ENCODE peak calls at places on chromosome X, in ten cellular contexts. A, C, U, S, R, O, Q, Z, M and V are unnamed samples.

GRCh38 chrX:41382699-41383645 is 49.0 kb downstream of the DDX3X start:
- DNase-seq in A (no peak), C (peak; percentile 65), U (no peak), S (no peak), R (no peak), O (no peak), Q (peak; percentile 56), Z (peak; percentile 66), M (peak; percentile 20), V (no peak)

GRCh38 chrX:140507982-140508305 is 3.1 kb upstream of the SOX3 start:
- DNase-seq in A (no peak), C (no peak), U (no peak), S (no peak), R (no peak), O (no peak), Q (peak; percentile 30), Z (peak; percentile 60), M (no peak), V (no peak)

GRCh38 chrX:119728487-119728886 is 29.9 kb upstream of the SOWAHD start:
- DNase-seq in A (peak; percentile 40), C (no peak), U (no peak), S (no peak), R (no peak), O (no peak), Q (peak; percentile 16), Z (no peak), M (no peak), V (peak; percentile 72)

GRCh38 chrX:13398073-13398823 is 78.4 kb upstream of the ATXN3L start:
- DNase-seq in A (no peak), C (peak; percentile 74), U (peak; percentile 97), S (peak; percentile 49), R (peak; percentile 53), O (no peak), Q (peak; percentile 90), Z (peak; percentile 94), M (no peak), V (no peak)

GRCh38 chrX:53683556-53684414 is 2.7 kb downstream of the HUWE1 start:
- DNase-seq in A (peak; percentile 94), C (peak; percentile 87), U (peak; percentile 94), S (peak; percentile 94), R (peak; percentile 95), O (peak; percentile 90), Q (peak; percentile 97), Z (peak; percentile 99), M (peak; percentile 94), V (peak; percentile 98)

GRCh38 chrX:68758671-68759070 is 70.2 kb upstream of the EFNB1 start:
- DNase-seq in A (peak; percentile 56), C (no peak), U (no peak), S (no peak), R (no peak), O (no peak), Q (no peak), Z (no peak), M (no peak), V (no peak)

GRCh38 chrX:38768079-38768478 is 33.2 kb upstream of the MID1IP1 start:
- DNase-seq in A (no peak), C (peak; percentile 49), U (peak; percentile 6), S (peak; percentile 21), R (no peak), O (no peak), Q (peak; percentile 19), Z (peak; percentile 51), M (no peak), V (peak; percentile 33)

GRCh38 chrX:33149580-33149979 is 61.8 kb downstream of the DMD start:
- DNase-seq in A (no peak), C (no peak), U (no peak), S (no peak), R (no peak), O (no peak), Q (no peak), Z (no peak), M (no peak), V (no peak)

GRCh38 chrX:17294561-17294960 is 80.4 kb upstream of the NHS start:
- DNase-seq in A (no peak), C (no peak), U (no peak), S (no peak), R (no peak), O (no peak), Q (no peak), Z (no peak), M (no peak), V (no peak)

GRCh38 chrX:17291141-17291900 is 83.7 kb upstream of the NHS start:
- DNase-seq in A (no peak), C (no peak), U (no peak), S (no peak), R (no peak), O (no peak), Q (no peak), Z (no peak), M (no peak), V (no peak)

GRCh38 chrX:17295788-17296187 is 79.2 kb upstream of the NHS start:
- DNase-seq in A (no peak), C (no peak), U (no peak), S (no peak), R (no peak), O (no peak), Q (peak; percentile 14), Z (no peak), M (no peak), V (no peak)

DNA sequence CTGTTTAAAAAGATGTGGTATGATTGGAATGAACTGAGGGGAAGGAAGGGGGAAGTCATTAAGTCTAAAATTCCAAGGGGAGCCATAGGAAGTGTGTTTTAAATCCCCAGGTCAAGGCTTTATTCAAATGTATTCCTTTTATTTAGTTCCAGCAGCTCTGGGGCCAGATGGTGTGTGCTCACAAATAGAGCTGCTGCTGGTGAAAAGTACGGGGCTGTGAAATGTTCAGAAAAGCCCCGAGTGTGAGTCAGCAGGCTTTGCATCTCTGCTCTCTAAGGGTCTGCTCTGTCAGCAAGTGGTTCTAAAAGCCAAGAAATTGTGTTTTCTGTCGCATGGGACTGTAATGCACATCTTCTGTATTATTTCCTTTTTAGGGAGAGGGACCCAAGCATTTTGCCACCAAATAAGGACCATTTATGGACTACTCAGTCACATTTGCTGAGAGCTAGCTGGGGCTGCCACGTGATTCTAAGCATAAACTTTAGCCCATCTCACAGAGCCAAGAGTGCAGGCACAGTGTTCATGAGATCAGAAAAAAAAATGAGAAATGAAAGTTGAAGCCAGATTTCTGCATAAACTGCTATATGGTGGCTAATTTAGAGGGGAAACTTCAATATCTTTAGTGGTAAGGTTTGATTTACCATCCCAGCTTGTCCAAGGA is 82.9 kb upstream of the NHS start:
- DNase-seq in A (no peak), C (no peak), U (no peak), S (no peak), R (no peak), O (no peak), Q (peak; percentile 17), Z (no peak), M (no peak), V (no peak)
- H3K27ac ChIP-seq in A (no peak overlapping the region), C (no peak overlapping the region), U (no peak overlapping the region), S (no peak overlapping the region), R (no peak overlapping the region), O (no peak overlapping the region), Q (no peak overlapping the region), Z (no peak overlapping the region), M (no peak overlapping the region), V (no peak overlapping the region)

DNA sequence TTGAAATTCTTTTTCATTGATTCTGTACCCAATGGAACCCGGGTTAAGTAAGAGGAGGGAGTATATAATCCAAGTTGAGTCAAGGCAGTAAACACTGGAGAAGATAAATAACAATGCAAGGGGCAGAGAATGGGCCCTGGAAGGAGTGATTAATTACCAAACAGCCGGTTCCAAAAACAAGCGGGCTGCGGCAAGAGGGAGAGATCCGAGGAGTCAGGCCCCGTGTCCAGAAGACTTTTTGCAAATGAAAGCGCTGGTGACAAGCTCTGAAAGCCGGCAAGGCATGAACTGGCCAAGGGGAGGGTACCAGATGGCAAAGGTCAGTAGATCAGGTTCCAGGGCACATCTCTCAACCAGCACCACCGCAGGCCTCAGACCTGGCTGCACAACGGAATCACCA is 294.9 kb downstream of the BCOR start:
- DNase-seq in A (no peak), C (no peak), U (no peak), S (no peak), R (no peak), O (no peak), Q (no peak), Z (no peak), M (no peak), V (no peak)
- H3K4me3 ChIP-seq in A (no peak overlapping the region), C (no peak overlapping the region), U (no peak overlapping the region), S (no peak overlapping the region), R (no peak overlapping the region), O (no peak overlapping the region), Q (no peak overlapping the region), Z (no peak overlapping the region), M (no peak overlapping the region), V (no peak overlapping the region)

DNA sequence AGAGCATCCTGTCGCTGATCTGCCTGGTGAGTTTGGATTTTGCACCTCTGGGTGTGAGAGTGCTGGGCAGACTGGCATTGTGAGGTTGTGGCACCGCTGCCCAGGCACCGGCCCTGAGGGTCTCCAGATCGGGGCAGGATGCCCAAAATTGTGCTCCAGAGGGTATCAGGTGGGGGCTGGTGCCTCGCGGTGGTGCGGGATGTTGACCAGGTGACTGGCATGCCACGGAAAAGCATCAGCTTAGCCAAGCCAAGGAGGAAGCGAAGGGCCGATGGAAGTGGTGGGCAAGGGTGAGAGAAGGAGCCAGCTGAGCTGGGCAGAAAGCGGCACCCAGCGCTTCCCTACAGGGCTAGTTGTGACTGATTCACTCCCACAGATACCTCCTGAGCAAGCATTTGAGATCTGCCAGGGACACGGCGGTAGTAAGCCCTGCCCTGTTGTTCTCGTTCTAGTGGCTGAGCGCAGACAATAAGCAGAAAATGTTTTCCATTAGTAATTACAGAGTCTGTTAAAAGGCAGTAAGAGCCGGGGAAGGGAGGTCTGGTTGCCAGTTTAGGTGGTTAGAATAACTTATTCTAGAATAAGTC is 809 bp downstream of the ZFP92 start:
- DNase-seq in A (peak; percentile 74), C (peak; percentile 86), U (no peak), S (no peak), R (peak; percentile 48), O (no peak), Q (no peak), Z (peak; percentile 23), M (no peak), V (peak; percentile 5)
- H3K27ac ChIP-seq in A (no peak overlapping the region), C (no peak overlapping the region), U (no peak overlapping the region), S (no peak overlapping the region), R (no peak overlapping the region), O (peak overlapping the region; percentile 44), Q (no peak overlapping the region), Z (no peak overlapping the region), M (no peak overlapping the region), V (no peak overlapping the region)

GRCh38 chrX:154748712-154749339 is 2.1 kb downstream of the GAB3 start:
- DNase-seq in A (no peak), C (peak; percentile 88), U (no peak), S (peak; percentile 33), R (no peak), O (no peak), Q (peak; percentile 52), Z (peak; percentile 61), M (peak; percentile 46), V (peak; percentile 38)

GRCh38 chrX:154749856-154750255 is 1.0 kb downstream of the GAB3 start:
- DNase-seq in A (no peak), C (no peak), U (no peak), S (no peak), R (no peak), O (no peak), Q (no peak), Z (peak; percentile 44), M (no peak), V (no peak)

GRCh38 chrX:154751669-154752271 is 893 bp upstream of the GAB3 start:
- DNase-seq in A (no peak), C (no peak), U (no peak), S (no peak), R (no peak), O (no peak), Q (no peak), Z (no peak), M (no peak), V (no peak)

GRCh38 chrX:154751121-154751668 is 318 bp upstream of the GAB3 start:
- DNase-seq in A (peak; percentile 82), C (no peak), U (no peak), S (no peak), R (no peak), O (no peak), Q (no peak), Z (no peak), M (no peak), V (no peak)

GRCh38 chrX:154750301-154751120 is at the start of gene GAB3:
- DNase-seq in A (peak; percentile 92), C (no peak), U (no peak), S (peak; percentile 27), R (peak; percentile 58), O (peak; percentile 52), Q (peak; percentile 47), Z (peak; percentile 61), M (peak; percentile 30), V (no peak)
- H3K4me3 ChIP-seq in A (peak within 1 kb of the TSS; percentile 59), C (peak within 1 kb of the TSS; percentile 67), U (peak within 1 kb of the TSS; percentile 61), S (no peak within 1 kb of the TSS), R (peak within 1 kb of the TSS; percentile 68), O (peak within 1 kb of the TSS; percentile 76), Q (peak within 1 kb of the TSS; percentile 20), Z (peak within 1 kb of the TSS; percentile 68), M (peak within 1 kb of the TSS; percentile 51), V (no peak within 1 kb of the TSS)